ENCODE peak calls at places on chromosome 3, in seven cellular contexts. B is stimulated activated naive CD8-positive, alpha-beta T cell treated with anti-CD3 and anti-CD28 coated beads, Interleukin-15, Interleukin-2, amounts not matched to agents 100 U/mL and 50 U/mL, for 24 hours; N is stimulated activated effector memory CD8-positive, alpha-beta T cell treated with anti-CD3 and anti-CD28 coated beads, Interleukin-12 subunit alpha, Interleukin-12 subunit beta, amount 100 ng/mL, for 72 hours; M is heart right ventricle; J is posterior cingulate gyrus; H is nucleus accumbens; W is Peyer's patch. D is an unnamed sample.

GRCh38 chr3:129556358-129556695 is 13.4 kb downstream of the H1-8 start:
- DNase-seq in H (no peak), W (no peak), J (no peak), B (no peak), N (no peak), M (no peak), D (no peak)

GRCh38 chr3:11591401-11592266 is 52.1 kb downstream of the VGLL4 start:
- DNase-seq in M (peak; percentile 65), W (no peak), B (no peak), J (peak; percentile 66), N (no peak), H (peak; percentile 74), D (no peak)

GRCh38 chr3:123298903-123299302 is 97.2 kb downstream of the SEC22A start:
- DNase-seq in H (no peak), N (no peak), J (no peak), W (no peak), B (no peak), M (no peak), D (no peak)

GRCh38 chr3:46699846-46700523 is 1.2 kb upstream of the TMIE start:
- DNase-seq in W (no peak), N (no peak), M (peak; percentile 48), H (no peak), B (no peak), J (no peak), D (no peak)

GRCh38 chr3:157938154-157938774 is 168.0 kb downstream of the SHOX2 start:
- DNase-seq in J (no peak), M (no peak), B (no peak), H (no peak), W (no peak), N (no peak), D (no peak)

GRCh38 chr3:37259291-37259690 is 84.9 kb upstream of the LRRFIP2 start:
- DNase-seq in B (no peak), M (no peak), H (no peak), N (no peak), W (no peak), J (no peak), D (no peak)

GRCh38 chr3:134562055-134562454 is 76.2 kb downstream of the CEP63 start:
- DNase-seq in M (no peak), B (no peak), J (no peak), W (no peak), H (no peak), N (no peak), D (no peak)

GRCh38 chr3:138949002-138949418 is 2.0 kb downstream of the FOXL2NB start:
- DNase-seq in B (no peak), W (no peak), N (no peak), J (no peak), H (no peak), M (no peak), D (no peak)

GRCh38 chr3:109257269-109257668 is 59.0 kb downstream of the DPPA2 start:
- DNase-seq in W (no peak), J (no peak), B (no peak), M (no peak), N (no peak), H (no peak), D (no peak)

GRCh38 chr3:123338620-123339061 is 110.2 kb downstream of the ADCY5 start:
- DNase-seq in J (no peak), W (no peak), B (no peak), H (no peak), N (no peak), M (peak; percentile 71), D (no peak)

GRCh38 chr3:28053759-28054158 is 187.7 kb upstream of the CMC1 start:
- DNase-seq in M (no peak), B (peak; percentile 16), J (no peak), N (peak; percentile 57), W (no peak), H (no peak), D (no peak)

GRCh38 chr3:184608209-184608608 is 46.6 kb downstream of the EPHB3 start:
- DNase-seq in W (no peak), B (no peak), M (no peak), N (no peak), J (no peak), H (no peak), D (no peak)

GRCh38 chr3:193911784-193912183 is 224.2 kb upstream of the HES1 start:
- DNase-seq in N (no peak), J (no peak), B (no peak), M (no peak), W (no peak), H (no peak), D (peak; percentile 21)

GRCh38 chr3:121914081-121914998 is 20.1 kb downstream of the SLC15A2 start:
- DNase-seq in W (no peak), N (no peak), J (no peak), H (no peak), B (no peak), M (no peak), D (no peak)

GRCh38 chr3:130915567-130916292 is 21.8 kb downstream of the ATP2C1 start:
- DNase-seq in N (no peak), H (no peak), W (no peak), B (no peak), M (no peak), J (no peak), D (no peak)

GRCh38 chr3:124619887-124620599 is 110.2 kb upstream of the UMPS start:
- DNase-seq in W (no peak), J (no peak), B (no peak), N (no peak), M (no peak), H (no peak), D (peak; percentile 33)

GRCh38 chr3:55167586-55168317 is 239.9 kb upstream of the LRTM1 start:
- DNase-seq in N (no peak), B (no peak), M (no peak), J (no peak), H (no peak), W (no peak), D (no peak)

GRCh38 chr3:114464548-114464947 is 170.7 kb downstream of the TIGIT start:
- DNase-seq in N (no peak), H (no peak), W (no peak), M (no peak), B (no peak), J (no peak), D (no peak)

GRCh38 chr3:171574556-171575240 is 114.5 kb upstream of the TNIK start:
- DNase-seq in M (no peak), J (no peak), W (no peak), H (no peak), B (no peak), N (no peak), D (no peak)